ENCODE peak calls at places on chromosomes 7 and 10, in four cellular contexts. W is M059J, B is colonic mucosa, P is erythroblast. Q is an unnamed sample.

GRCh38 chr10:69439350-69439739 is 11.9 kb upstream of the TSPAN15 start:
- DNase-seq in B (peak), P (no peak), W (peak), Q (no peak)

GRCh38 chr7:151012031-151012692 is 12.1 kb downstream of the ATG9B start:
- DNase-seq in B (peak), P (no peak), W (peak), Q (no peak)

GRCh38 chr7:158259671-158260423 is 327.8 kb downstream of the PTPRN2 start:
- DNase-seq in P (no peak), W (no peak), B (no peak), Q (no peak)

GRCh38 chr7:42902361-42902760 is 9.5 kb downstream of the C7orf25 start:
- DNase-seq in P (no peak), W (no peak), B (no peak), Q (no peak)

GRCh38 chr10:104391150-104391968 is 37.7 kb downstream of the CFAP58 start:
- DNase-seq in P (peak), W (peak), B (no peak), Q (no peak)

GRCh38 chr7:22627136-22627535 is 99.9 kb upstream of the IL6 start:
- DNase-seq in B (no peak), W (peak), P (no peak), Q (no peak)

GRCh38 chr10:51743146-51743545 is 43.8 kb upstream of the CSTF2T start:
- DNase-seq in P (no peak), W (peak), B (no peak), Q (no peak)

GRCh38 chr10:127973810-127974311 is 67.0 kb downstream of the PTPRE start:
- DNase-seq in B (no peak), W (no peak), P (no peak), Q (no peak)

GRCh38 chr10:125823663-125824251 is 411 bp downstream of the BCCIP start:
- DNase-seq in P (peak), B (peak), W (peak), Q (no peak)

GRCh38 chr10:110842305-110842952 is 29.3 kb upstream of the PDCD4 start:
- DNase-seq in P (no peak), W (no peak), B (no peak), Q (no peak)

GRCh38 chr7:93228302-93228701 is 2.0 kb upstream of the HEPACAM2 start:
- DNase-seq in P (peak), W (peak), B (peak), Q (no peak)

GRCh38 chr7:127993317-127993716 is 37.9 kb downstream of the LRRC4 start:
- DNase-seq in W (no peak), B (no peak), P (no peak), Q (no peak)